ENCODE peak calls at places on chromosomes 6 and 20, in ten cellular contexts. One of them, this sample, is unnamed.

GRCh38 chr6:36949636-36950035 is 4.9 kb upstream of the PI16 start:
- DNase-seq in cardiac muscle cell: no peak
- DNase-seq in left ventricle myocardium inferior: no peak
- DNase-seq in astrocyte: peak
- DNase-seq in PC-3: peak
- DNase-seq in iris pigment epithelial cell: peak
- DNase-seq in erythroblast: no peak
- DNase-seq in heart left ventricle: no peak
- DNase-seq in CD8-positive, alpha-beta memory T cell: no peak
- DNase-seq in activated T-cell treated with anti-CD3 and anti-CD28 coated beads for 24 hours: no peak
- DNase-seq in this sample: no peak

GRCh38 chr6:125014157-125014957 is 52.1 kb downstream of the RNF217 start:
- DNase-seq in cardiac muscle cell: peak
- DNase-seq in left ventricle myocardium inferior: no peak
- DNase-seq in astrocyte: peak
- DNase-seq in PC-3: no peak
- DNase-seq in iris pigment epithelial cell: peak
- DNase-seq in erythroblast: no peak
- DNase-seq in heart left ventricle: no peak
- DNase-seq in CD8-positive, alpha-beta memory T cell: no peak
- DNase-seq in activated T-cell treated with anti-CD3 and anti-CD28 coated beads for 24 hours: no peak
- DNase-seq in this sample: no peak

GRCh38 chr6:87699576-87699975 is 2.5 kb downstream of the AKIRIN2 start:
- DNase-seq in cardiac muscle cell: no peak
- DNase-seq in left ventricle myocardium inferior: no peak
- DNase-seq in astrocyte: no peak
- DNase-seq in PC-3: no peak
- DNase-seq in iris pigment epithelial cell: no peak
- DNase-seq in erythroblast: peak
- DNase-seq in heart left ventricle: no peak
- DNase-seq in CD8-positive, alpha-beta memory T cell: no peak
- DNase-seq in activated T-cell treated with anti-CD3 and anti-CD28 coated beads for 24 hours: no peak
- DNase-seq in this sample: no peak

GRCh38 chr6:114989279-114989964 is 646.6 kb upstream of the HS3ST5 start:
- DNase-seq in cardiac muscle cell: no peak
- DNase-seq in left ventricle myocardium inferior: no peak
- DNase-seq in astrocyte: no peak
- DNase-seq in PC-3: no peak
- DNase-seq in iris pigment epithelial cell: no peak
- DNase-seq in erythroblast: no peak
- DNase-seq in heart left ventricle: no peak
- DNase-seq in CD8-positive, alpha-beta memory T cell: peak
- DNase-seq in activated T-cell treated with anti-CD3 and anti-CD28 coated beads for 24 hours: no peak
- DNase-seq in this sample: no peak

GRCh38 chr20:39136145-39136544 is 174.0 kb downstream of the DHX35 start:
- DNase-seq in cardiac muscle cell: no peak
- DNase-seq in left ventricle myocardium inferior: no peak
- DNase-seq in astrocyte: no peak
- DNase-seq in PC-3: no peak
- DNase-seq in iris pigment epithelial cell: no peak
- DNase-seq in erythroblast: no peak
- DNase-seq in heart left ventricle: no peak
- DNase-seq in CD8-positive, alpha-beta memory T cell: no peak
- DNase-seq in activated T-cell treated with anti-CD3 and anti-CD28 coated beads for 24 hours: no peak
- DNase-seq in this sample: no peak

GRCh38 chr6:106134906-106135634 is 48.9 kb downstream of the PRDM1 start:
- DNase-seq in cardiac muscle cell: no peak
- DNase-seq in left ventricle myocardium inferior: no peak
- DNase-seq in astrocyte: peak
- DNase-seq in PC-3: peak
- DNase-seq in iris pigment epithelial cell: no peak
- DNase-seq in erythroblast: no peak
- DNase-seq in heart left ventricle: no peak
- DNase-seq in CD8-positive, alpha-beta memory T cell: no peak
- DNase-seq in activated T-cell treated with anti-CD3 and anti-CD28 coated beads for 24 hours: no peak
- DNase-seq in this sample: no peak

GRCh38 chr20:46990811-46991567 is 96.3 kb downstream of the EYA2 start:
- DNase-seq in cardiac muscle cell: no peak
- DNase-seq in left ventricle myocardium inferior: no peak
- DNase-seq in astrocyte: no peak
- DNase-seq in PC-3: no peak
- DNase-seq in iris pigment epithelial cell: no peak
- DNase-seq in erythroblast: no peak
- DNase-seq in heart left ventricle: no peak
- DNase-seq in CD8-positive, alpha-beta memory T cell: no peak
- DNase-seq in activated T-cell treated with anti-CD3 and anti-CD28 coated beads for 24 hours: no peak
- DNase-seq in this sample: no peak

GRCh38 chr6:56335733-56336132 is 88.4 kb upstream of the COL21A1 start:
- DNase-seq in cardiac muscle cell: peak
- DNase-seq in left ventricle myocardium inferior: no peak
- DNase-seq in astrocyte: peak
- DNase-seq in PC-3: peak
- DNase-seq in iris pigment epithelial cell: peak
- DNase-seq in erythroblast: no peak
- DNase-seq in heart left ventricle: no peak
- DNase-seq in CD8-positive, alpha-beta memory T cell: no peak
- DNase-seq in activated T-cell treated with anti-CD3 and anti-CD28 coated beads for 24 hours: no peak
- DNase-seq in this sample: no peak

GRCh38 chr20:63495771-63496403 is 3.0 kb downstream of the EEF1A2 start:
- DNase-seq in cardiac muscle cell: peak
- DNase-seq in left ventricle myocardium inferior: peak
- DNase-seq in astrocyte: no peak
- DNase-seq in PC-3: peak
- DNase-seq in iris pigment epithelial cell: peak
- DNase-seq in erythroblast: peak
- DNase-seq in heart left ventricle: peak
- DNase-seq in CD8-positive, alpha-beta memory T cell: peak
- DNase-seq in activated T-cell treated with anti-CD3 and anti-CD28 coated beads for 24 hours: peak
- DNase-seq in this sample: peak

This sample was measured in mucosa of gallbladder.